ENCODE peak calls at places on chromosome 6, in ten cellular contexts. D is T-helper 9 cell; U is EH; A is tibial artery; H is CD4-positive, alpha-beta T cell; P is AG04450; V is T-cell; S is left cardiac atrium; B is effector memory CD4-positive, alpha-beta T cell; Q is AG20443. F is an unnamed sample.

GRCh38 chr6:45495404-45496084 is 117.8 kb upstream of the SUPT3H start:
- DNase-seq in D (peak; percentile 21), U (no peak), A (no peak), H (peak; percentile 15), P (no peak), V (peak; percentile 19), S (no peak), B (peak; percentile 21), Q (no peak), F (no peak)

GRCh38 chr6:107061125-107062020 is 33.4 kb downstream of the MTRES1 start:
- DNase-seq in D (no peak), U (peak; percentile 29), A (no peak), H (no peak), P (no peak), V (no peak), S (no peak), B (no peak), Q (no peak), F (no peak)

GRCh38 chr6:43293698-43294097 is 4.4 kb upstream of the SLC22A7 start:
- DNase-seq in D (no peak), U (no peak), A (no peak), H (no peak), P (no peak), V (no peak), S (no peak), B (no peak), Q (no peak), F (no peak)

GRCh38 chr6:160952633-160953281 is 38.8 kb upstream of the MAP3K4 start:
- DNase-seq in D (no peak), U (no peak), A (no peak), H (no peak), P (no peak), V (no peak), S (no peak), B (no peak), Q (no peak), F (no peak)

GRCh38 chr6:2942916-2943563 is 28.3 kb downstream of the SERPINB6 start:
- DNase-seq in D (no peak), U (no peak), A (no peak), H (no peak), P (no peak), V (no peak), S (no peak), B (no peak), Q (no peak), F (no peak)

GRCh38 chr6:111269401-111269970 is 182.2 kb downstream of the SLC16A10 start:
- DNase-seq in D (no peak), U (no peak), A (no peak), H (no peak), P (no peak), V (no peak), S (no peak), B (no peak), Q (no peak), F (no peak)

GRCh38 chr6:3412779-3413500 is 43.9 kb downstream of the SLC22A23 start:
- DNase-seq in D (no peak), U (no peak), A (no peak), H (no peak), P (no peak), V (no peak), S (no peak), B (no peak), Q (no peak), F (no peak)

GRCh38 chr6:22041797-22042489 is 254.9 kb downstream of the PRL start:
- DNase-seq in D (no peak), U (peak; percentile 71), A (no peak), H (no peak), P (peak; percentile 15), V (no peak), S (no peak), B (no peak), Q (peak; percentile 73), F (no peak)

GRCh38 chr6:31752739-31753319 is 9.6 kb upstream of the SAPCD1 start:
- DNase-seq in D (no peak), U (peak; percentile 77), A (no peak), H (no peak), P (no peak), V (no peak), S (no peak), B (no peak), Q (peak; percentile 74), F (no peak)

GRCh38 chr6:82608777-82609176 is 245.2 kb downstream of the TPBG start:
- DNase-seq in D (no peak), U (no peak), A (no peak), H (no peak), P (no peak), V (no peak), S (no peak), B (no peak), Q (no peak), F (no peak)

GRCh38 chr6:89375427-89375868 is 22.9 kb upstream of the UBE2J1 start:
- DNase-seq in D (peak; percentile 57), U (no peak), A (no peak), H (peak; percentile 39), P (no peak), V (peak; percentile 71), S (no peak), B (peak; percentile 60), Q (no peak), F (no peak)

GRCh38 chr6:24935323-24935722 is 437 bp downstream of the RIPOR2 start:
- DNase-seq in D (no peak), U (no peak), A (no peak), H (no peak), P (no peak), V (no peak), S (no peak), B (no peak), Q (no peak), F (no peak)

GRCh38 chr6:24740861-24741260 is 21.9 kb upstream of the C6orf62 start:
- DNase-seq in D (no peak), U (peak; percentile 66), A (no peak), H (no peak), P (no peak), V (no peak), S (no peak), B (no peak), Q (peak; percentile 15), F (no peak)

GRCh38 chr6:150272976-150273315 is 95.9 kb upstream of the IYD start:
- DNase-seq in D (no peak), U (no peak), A (no peak), H (no peak), P (no peak), V (no peak), S (no peak), B (no peak), Q (no peak), F (no peak)